ENCODE peak calls at places on chromosome 11, in seven cellular contexts. E is neural progenitor cell; W is heart right ventricle; J is CD4-positive, alpha-beta memory T cell; D is Panc1; B is stomach; U is HepG2. A is an unnamed sample. For H3K9me3, the result is how much of the 10 kb centered on the place peaks cover.

GRCh38 chr11:18727499-18728236 is 1.7 kb upstream of the IGSF22 start:
- DNase-seq in D (peak), E (peak), J (peak), U (peak), W (no peak), B (no peak), A (no peak)

GRCh38 chr11:70725272-70725671 is 326.9 kb downstream of the CTTN start:
- DNase-seq in E (no peak), D (no peak), J (no peak), W (no peak), B (no peak), U (no peak), A (no peak)

GRCh38 chr11:34564807-34565241 is 51.2 kb upstream of the ELF5 start:
- DNase-seq in W (no peak), E (no peak), J (no peak), D (no peak), B (no peak), U (peak), A (no peak)

GRCh38 chr11:75402002-75402773 is 2.9 kb downstream of the RPS3 start:
- DNase-seq in E (no peak), D (no peak), B (no peak), W (no peak), U (no peak), J (no peak), A (no peak)

GRCh38 chr11:76641905-76642304 is 28.6 kb downstream of the LRRC32 start:
- DNase-seq in J (no peak), U (no peak), B (no peak), E (no peak), D (no peak), W (no peak), A (no peak)

GRCh38 chr11:66880484-66881211 is 23.8 kb downstream of the LRFN4 start:
- DNase-seq in J (no peak), D (no peak), U (no peak), W (no peak), E (no peak), B (peak), A (no peak)

GRCh38 chr11:8533332-8533731 is 60.7 kb downstream of the STK33 start:
- DNase-seq in D (no peak), E (peak), W (no peak), J (no peak), B (no peak), U (no peak), A (no peak)

GRCh38 chr11:117316197-117316961 is at the start of gene BACE1:
- DNase-seq in E (peak), D (peak), U (peak), W (peak), B (peak), J (no peak), A (no peak)

GRCh38 chr11:45085657-45086501 is 60.6 kb upstream of the PRDM11 start:
- DNase-seq in J (no peak), D (no peak), W (no peak), E (peak), U (no peak), B (no peak), A (no peak)

GRCh38 chr11:1639102-1639620 is 9.6 kb downstream of the KRTAP5-5 start:
- DNase-seq in U (no peak), D (no peak), W (peak), J (no peak), B (peak), E (no peak), A (no peak)

GRCh38 chr11:47449541-47449940 is 605 bp upstream of the RAPSN start:
- DNase-seq in J (no peak), D (no peak), W (no peak), U (no peak), E (no peak), B (no peak), A (no peak)

GRCh38 chr11:20158597-20159257 is 1.5 kb downstream of the DBX1 start:
- DNase-seq in E (peak), D (no peak), W (peak), U (peak), B (peak), J (no peak), A (no peak)

GRCh38 chr11:15557831-15558230 is 443.1 kb downstream of the INSC start:
- DNase-seq in B (no peak), D (no peak), U (no peak), W (no peak), J (no peak), E (no peak), A (no peak)

GRCh38 chr11:86743223-86744118 is 56.9 kb upstream of the PRSS23 start:
- DNase-seq in W (no peak), U (peak), E (no peak), D (peak), B (peak), J (no peak), A (peak)

GRCh38 chr11:92776676-92777075 is 192.8 kb upstream of the MTNR1B start:
- DNase-seq in D (no peak), E (no peak), W (no peak), U (no peak), J (no peak), B (no peak), A (no peak)

GRCh38 chr11:7272373-7272772 is 20.7 kb downstream of the SYT9 start:
- DNase-seq in W (no peak), E (no peak), U (no peak), B (no peak), J (no peak), D (no peak), A (no peak)

GRCh38 chr11:76598426-76598839 is 72.1 kb downstream of the LRRC32 start:
- DNase-seq in D (peak), B (no peak), J (no peak), E (peak), W (peak), U (peak), A (peak)

GRCh38 chr11:84383571-84383970 is 1097.4 kb upstream of the CCDC90B start:
- DNase-seq in W (no peak), J (no peak), U (no peak), B (no peak), E (no peak), D (no peak), A (no peak)

GRCh38 chr11:102560555-102561011 is 30.0 kb upstream of the MMP7 start:
- DNase-seq in B (no peak), J (no peak), D (no peak), E (no peak), W (no peak), U (no peak), A (no peak)

GRCh38 chr11:128271401-128271800 is 316.0 kb downstream of the ETS1 start:
- DNase-seq in E (no peak), U (no peak), B (no peak), J (no peak), W (no peak), D (no peak), A (no peak)
- H3K9me3 ChIP-seq in E (under half), U (under half), B (under half), J (under half), W (under half), D (under half), A (under half)

DNA sequence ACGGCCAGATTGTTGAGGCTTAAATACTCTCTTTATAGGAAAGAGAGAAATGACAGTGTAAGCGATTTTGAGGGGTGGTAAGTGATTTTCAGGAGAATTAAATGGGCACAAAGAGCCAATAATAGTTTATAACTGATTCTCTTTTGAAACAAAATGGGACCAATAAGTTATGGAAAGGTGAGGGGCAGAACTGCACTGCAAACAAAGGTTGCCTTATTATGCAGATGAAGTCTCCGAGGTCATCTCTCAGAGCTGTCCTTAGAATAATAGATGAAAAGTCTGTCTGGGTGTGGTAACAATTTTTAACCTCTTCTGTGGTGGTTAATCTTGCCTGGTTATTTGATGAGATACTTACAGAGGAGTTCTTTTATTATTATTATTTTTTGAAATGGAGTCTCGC is 14.7 kb upstream of the CRTAM start:
- DNase-seq in B (no peak), D (no peak), U (no peak), W (no peak), E (no peak), J (no peak), A (no peak)
- H3K9me3 ChIP-seq in B (under half), D (under half), U (under half), W (under half), E (under half), J (under half), A (under half)

GRCh38 chr11:101224221-101224620 is 94.6 kb upstream of the PGR start:
- DNase-seq in B (no peak), D (no peak), E (no peak), U (no peak), J (no peak), W (no peak), A (no peak)
- H3K9me3 ChIP-seq in B (under half), D (under half), E (under half), U (half or more), J (under half), W (under half), A (under half)

DNA sequence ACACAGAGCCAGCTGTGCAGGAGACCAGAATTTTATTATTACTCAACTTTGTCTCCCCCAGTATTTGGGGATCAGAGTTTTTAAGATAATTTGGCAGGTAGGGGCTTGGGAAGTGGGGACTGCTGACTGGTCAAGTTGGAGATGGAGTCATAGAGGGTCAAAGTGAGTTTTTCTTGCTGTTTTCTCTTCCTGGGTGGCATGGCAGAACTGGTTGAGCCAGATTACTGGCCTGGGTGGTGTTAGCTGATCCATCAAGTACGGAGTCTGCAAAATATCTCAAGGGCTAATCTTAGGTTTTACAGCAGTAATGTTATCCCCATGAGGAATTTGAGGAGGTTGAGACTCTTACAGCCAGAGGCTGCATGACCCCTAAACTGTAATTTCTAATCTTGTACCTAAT is 153.5 kb downstream of the OR4C45 start:
- DNase-seq in D (no peak), B (no peak), J (no peak), E (no peak), W (no peak), U (no peak), A (no peak)
- H3K9me3 ChIP-seq in D (under half), B (under half), J (under half), E (under half), W (under half), U (under half), A (under half)

DNA sequence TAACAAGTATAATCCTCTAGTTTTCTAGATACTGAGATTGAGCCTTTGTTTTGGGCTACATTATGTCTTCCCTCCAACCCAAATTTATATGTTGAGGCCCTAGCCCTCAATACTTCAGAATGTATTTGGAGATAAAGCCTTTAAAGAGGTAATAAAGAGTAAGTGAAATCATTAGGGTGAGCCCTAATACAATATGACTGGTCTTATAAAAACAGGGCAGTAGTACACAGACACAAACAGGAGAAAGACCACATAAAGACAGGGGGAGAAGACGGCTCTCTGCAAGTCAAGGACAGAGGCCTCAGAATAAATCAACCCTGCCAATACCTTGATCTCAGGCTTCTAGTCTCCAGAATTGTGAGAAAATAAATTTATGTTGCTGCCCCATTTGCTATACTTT is 6.3 kb downstream of the OR10V1 start:
- DNase-seq in U (no peak), J (no peak), W (no peak), D (no peak), E (no peak), B (no peak), A (no peak)
- H3K9me3 ChIP-seq in U (under half), J (under half), W (under half), D (under half), E (under half), B (under half), A (under half)